ENCODE peak calls at places on chromosomes 16 and 17, in seven cellular contexts. C, A, X, V, B, W and R are unnamed samples. For H3K4me1, the result is how much of the 10 kb centered on the place peaks cover.

GRCh38 chr16:397135-397661 is at the start of gene NME4:
- DNase-seq in C (no peak), A (no peak), X (no peak), V (peak), B (peak), W (peak), R (no peak)

GRCh38 chr17:78409191-78409621 is 30.8 kb downstream of the PGS1 start:
- DNase-seq in C (no peak), A (peak), X (no peak), V (no peak), B (peak), W (peak), R (peak)

GRCh38 chr17:17051380-17051779 is 9.1 kb downstream of the MPRIP start:
- DNase-seq in C (no peak), A (no peak), X (no peak), V (no peak), B (no peak), W (peak), R (no peak)

GRCh38 chr17:21034350-21035235 is 8.2 kb downstream of the USP22 start:
- DNase-seq in C (no peak), A (no peak), X (no peak), V (no peak), B (no peak), W (no peak), R (no peak)

GRCh38 chr17:82226809-82227628 is 1.8 kb upstream of the SLC16A3 start:
- DNase-seq in C (no peak), A (no peak), X (no peak), V (peak), B (no peak), W (peak), R (no peak)

GRCh38 chr17:34067009-34067408 is 188.1 kb upstream of the CCL2 start:
- DNase-seq in C (no peak), A (no peak), X (no peak), V (no peak), B (no peak), W (no peak), R (no peak)

GRCh38 chr17:7652659-7653343 is 2.1 kb downstream of the ATP1B2 start:
- DNase-seq in C (no peak), A (no peak), X (no peak), V (no peak), B (no peak), W (no peak), R (no peak)

GRCh38 chr17:63840591-63841349 is 1.7 kb downstream of the SMARCD2 start:
- DNase-seq in C (no peak), A (no peak), X (no peak), V (no peak), B (no peak), W (no peak), R (no peak)

GRCh38 chr17:80762076-80762475 is 217.4 kb downstream of the RPTOR start:
- DNase-seq in C (no peak), A (no peak), X (no peak), V (peak), B (no peak), W (no peak), R (no peak)

GRCh38 chr16:27639588-27640276 is 89.8 kb downstream of the KATNIP start:
- DNase-seq in C (no peak), A (peak), X (no peak), V (no peak), B (no peak), W (no peak), R (no peak)

GRCh38 chr17:8289103-8289397 is 580 bp downstream of the RANGRF start:
- DNase-seq in C (no peak), A (no peak), X (peak), V (no peak), B (no peak), W (no peak), R (no peak)

GRCh38 chr16:75789237-75789636 is 62.9 kb upstream of the CPHXL start:
- DNase-seq in C (no peak), A (no peak), X (no peak), V (no peak), B (no peak), W (no peak), R (no peak)

GRCh38 chr17:77251622-77252021 is 110.9 kb downstream of the SEC14L1 start:
- DNase-seq in C (no peak), A (no peak), X (no peak), V (no peak), B (no peak), W (no peak), R (no peak)

GRCh38 chr16:12972246-12972645 is 70.8 kb downstream of the SHISA9 start:
- DNase-seq in C (no peak), A (no peak), X (no peak), V (no peak), B (no peak), W (no peak), R (no peak)

GRCh38 chr17:81854974-81855774 is 5.2 kb downstream of the P4HB start:
- DNase-seq in C (no peak), A (no peak), X (no peak), V (no peak), B (no peak), W (no peak), R (no peak)

GRCh38 chr16:72789465-72789864 is 258.5 kb downstream of the ZFHX3 start:
- DNase-seq in C (no peak), A (no peak), X (no peak), V (no peak), B (no peak), W (no peak), R (no peak)

GRCh38 chr16:3661922-3662321 is 7.4 kb downstream of the DNASE1 start:
- DNase-seq in C (no peak), A (no peak), X (no peak), V (no peak), B (no peak), W (no peak), R (peak)

GRCh38 chr17:82849076-82849945 is 9.5 kb upstream of the ZNF750 start:
- DNase-seq in C (no peak), A (no peak), X (no peak), V (no peak), B (no peak), W (no peak), R (peak)

GRCh38 chr16:48499822-48500440 is 110.0 kb downstream of the N4BP1 start:
- DNase-seq in C (no peak), A (no peak), X (no peak), V (peak), B (peak), W (no peak), R (no peak)

GRCh38 chr16:4510131-4510530 is 28.4 kb downstream of the CDIP1 start:
- DNase-seq in C (no peak), A (no peak), X (no peak), V (no peak), B (no peak), W (no peak), R (no peak)

GRCh38 chr17:66855204-66855603 is 20.3 kb downstream of the CACNG5 start:
- DNase-seq in C (no peak), A (peak), X (peak), V (no peak), B (no peak), W (no peak), R (no peak)

GRCh38 chr17:41223821-41224220 is 2.6 kb upstream of the KRTAP9-2 start:
- DNase-seq in C (no peak), A (no peak), X (no peak), V (no peak), B (no peak), W (no peak), R (no peak)

GRCh38 chr16:72785886-72786285 is 262.0 kb downstream of the ZFHX3 start:
- DNase-seq in C (no peak), A (no peak), X (no peak), V (no peak), B (no peak), W (no peak), R (no peak)

GRCh38 chr17:30352247-30352814 is 18.5 kb upstream of the TMIGD1 start:
- DNase-seq in C (no peak), A (no peak), X (no peak), V (no peak), B (no peak), W (no peak), R (no peak)

GRCh38 chr17:30351730-30352129 is 17.9 kb upstream of the TMIGD1 start:
- DNase-seq in C (no peak), A (no peak), X (no peak), V (no peak), B (no peak), W (no peak), R (no peak)

GRCh38 chr17:30357476-30357875 is 21.3 kb upstream of the CPD start:
- DNase-seq in C (no peak), A (no peak), X (no peak), V (no peak), B (no peak), W (no peak), R (no peak)

GRCh38 chr17:30358055-30358760 is 20.5 kb upstream of the CPD start:
- DNase-seq in C (no peak), A (no peak), X (no peak), V (no peak), B (no peak), W (no peak), R (no peak)

DNA sequence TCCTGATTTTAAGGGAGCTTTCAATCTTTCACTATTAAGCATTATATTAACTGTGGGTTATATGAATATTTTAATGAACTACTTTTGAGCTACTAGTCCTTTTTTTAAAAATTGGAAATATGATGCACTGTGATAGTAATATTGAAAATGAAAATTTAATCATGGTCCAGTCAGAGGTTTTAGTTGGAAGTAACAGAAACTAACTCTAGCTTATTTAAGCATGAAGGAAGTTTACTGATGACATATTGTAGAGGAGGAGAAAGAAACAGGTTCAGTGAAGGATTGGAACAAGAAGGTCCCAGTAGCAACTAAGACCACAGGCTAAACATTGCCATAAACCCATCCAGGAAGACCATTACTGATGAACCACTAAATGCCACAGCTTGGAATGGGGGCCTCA is 20.9 kb upstream of the TMIGD1 start:
- DNase-seq in C (no peak), A (no peak), X (no peak), V (no peak), B (no peak), W (no peak), R (no peak)
- TF ChIP-seq CTCF in C (no peak), A (no peak), X (no peak), V (no peak), B (no peak), W (no peak), R (no peak)

DNA sequence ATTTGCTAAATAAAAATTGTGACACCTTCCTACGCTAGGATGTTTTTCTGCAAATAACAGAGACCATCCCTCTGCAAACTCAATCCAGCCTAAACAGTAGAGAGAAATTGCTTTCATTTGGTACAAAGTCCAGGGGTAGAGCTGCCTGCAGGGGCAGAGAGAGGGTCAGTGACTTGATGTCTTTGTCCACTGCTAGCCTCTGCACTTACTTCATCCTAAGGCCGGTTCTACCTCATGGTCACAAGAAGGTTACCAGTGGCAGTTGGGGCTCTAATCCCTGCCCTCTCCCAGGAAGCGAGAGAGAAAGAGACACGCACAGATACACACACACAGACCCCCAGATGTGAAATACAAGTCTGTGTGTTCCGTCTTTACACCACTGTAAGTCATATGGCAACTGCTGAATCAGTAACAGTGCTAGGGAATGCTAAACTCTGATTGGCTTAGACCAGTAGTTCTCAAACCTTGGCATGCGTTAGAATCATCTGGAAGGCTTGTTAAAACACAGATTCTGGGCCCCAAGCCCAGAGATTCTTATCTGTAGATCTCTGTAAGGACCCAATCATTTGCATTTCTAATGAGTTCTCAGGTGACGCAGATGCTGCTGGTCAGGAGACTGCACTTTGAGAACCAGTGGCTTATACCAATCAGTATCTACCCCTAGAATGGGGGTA is 13.1 kb upstream of the LPCAT2 start:
- DNase-seq in C (no peak), A (no peak), X (no peak), V (no peak), B (no peak), W (no peak), R (no peak)
- H3K4me1 ChIP-seq in C (under half), A (under half), X (under half), V (under half), B (under half), W (under half), R (under half)

GRCh38 chr17:57152916-57153528 is 68.0 kb downstream of the AKAP1 start:
- DNase-seq in C (no peak), A (no peak), X (no peak), V (no peak), B (no peak), W (no peak), R (no peak)

GRCh38 chr17:57154896-57155295 is 69.8 kb downstream of the AKAP1 start:
- DNase-seq in C (no peak), A (no peak), X (no peak), V (no peak), B (no peak), W (no peak), R (no peak)

DNA sequence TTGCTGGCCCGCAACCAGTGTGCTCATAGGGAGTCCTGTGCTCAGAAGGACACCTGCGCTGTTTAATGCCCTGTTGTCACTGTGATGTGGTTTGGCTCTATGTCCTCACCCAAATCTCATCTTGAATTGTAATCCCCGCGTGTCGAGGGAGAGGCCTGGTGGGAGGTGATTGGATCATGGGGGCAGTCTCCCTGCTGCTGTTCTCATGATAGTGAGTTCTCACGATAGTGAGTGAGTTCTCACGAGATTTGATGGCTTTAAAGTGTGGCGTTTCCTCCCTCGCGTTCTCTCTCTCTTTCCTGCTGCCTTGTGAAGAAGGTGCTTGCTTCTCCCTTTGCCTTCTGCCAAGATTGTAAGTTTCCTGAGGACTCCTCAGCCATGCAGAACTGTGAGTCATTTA is 66.8 kb downstream of the AKAP1 start:
- DNase-seq in C (no peak), A (no peak), X (no peak), V (no peak), B (no peak), W (no peak), R (no peak)
- TF ChIP-seq CTCF in C (no peak), A (no peak), X (no peak), V (no peak), B (no peak), W (no peak), R (no peak)

GRCh38 chr17:56679148-56679766 is 85.8 kb downstream of the NOG start:
- DNase-seq in C (no peak), A (no peak), X (no peak), V (no peak), B (no peak), W (no peak), R (no peak)
- H3K4me1 ChIP-seq in C (under half), A (half or more), X (under half), V (under half), B (under half), W (under half), R (under half)

DNA sequence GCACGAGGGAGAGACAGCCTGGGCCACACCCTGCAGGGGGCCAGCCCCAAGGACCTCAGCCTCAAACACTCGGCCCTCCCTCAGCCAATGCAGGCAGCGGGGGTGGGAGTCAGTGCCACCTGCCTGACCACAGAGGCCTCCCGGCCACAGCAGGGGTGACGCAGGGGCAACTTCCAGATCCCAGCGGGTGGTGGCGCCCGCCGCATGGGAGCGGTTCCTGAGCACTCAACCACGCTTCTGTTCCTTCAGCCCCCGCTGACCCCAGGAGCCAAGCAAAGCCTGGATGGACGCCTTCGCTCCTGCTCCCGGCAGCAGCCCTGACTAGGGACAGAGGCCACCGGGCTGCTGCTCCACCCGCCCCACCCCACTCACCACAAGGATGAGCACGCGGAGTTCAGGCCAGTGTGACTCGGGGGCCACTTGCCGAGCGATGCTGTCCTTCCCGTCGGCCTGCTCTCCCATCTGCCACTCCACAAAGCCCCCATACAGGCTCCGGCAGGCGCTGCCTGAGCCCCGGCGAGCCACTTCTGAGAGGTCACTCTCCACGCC is 5.0 kb upstream of the CYBA start:
- DNase-seq in C (no peak), A (no peak), X (no peak), V (no peak), B (no peak), W (no peak), R (peak)
- TF ChIP-seq CTCF in C (no peak), A (no peak), X (no peak), V (no peak), B (no peak), W (no peak), R (no peak)

GRCh38 chr16:85530370-85530739 is 82.8 kb upstream of the GSE1 start:
- DNase-seq in C (no peak), A (no peak), X (no peak), V (no peak), B (no peak), W (no peak), R (no peak)

GRCh38 chr16:85529489-85530369 is 83.4 kb upstream of the GSE1 start:
- DNase-seq in C (no peak), A (no peak), X (no peak), V (no peak), B (no peak), W (no peak), R (no peak)

GRCh38 chr16:85534536-85535351 is 78.4 kb upstream of the GSE1 start:
- DNase-seq in C (no peak), A (no peak), X (no peak), V (peak), B (no peak), W (no peak), R (no peak)

GRCh38 chr16:85531516-85531915 is 81.6 kb upstream of the GSE1 start:
- DNase-seq in C (no peak), A (no peak), X (no peak), V (no peak), B (no peak), W (no peak), R (no peak)

DNA sequence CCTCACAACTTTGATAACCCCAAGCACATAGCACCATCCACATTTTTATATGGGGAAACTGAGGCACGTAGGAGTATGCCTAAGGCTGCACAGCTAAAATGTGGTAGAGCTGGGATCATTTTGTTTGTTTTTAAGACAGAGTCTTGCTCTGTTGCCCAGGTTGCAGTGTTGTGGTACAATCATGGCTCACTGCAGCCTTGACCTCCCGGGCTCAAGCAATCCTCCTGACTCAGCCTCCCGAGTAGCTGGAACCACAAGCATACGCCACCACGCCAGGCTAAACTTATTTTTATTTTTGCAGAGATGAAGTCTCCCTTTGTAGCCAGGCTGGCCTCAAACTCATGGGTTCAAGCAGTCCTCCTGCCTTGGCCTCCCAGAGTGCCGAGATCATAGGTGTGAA is 81.0 kb upstream of the GSE1 start:
- DNase-seq in C (no peak), A (no peak), X (no peak), V (no peak), B (no peak), W (no peak), R (no peak)
- H3K4me1 ChIP-seq in C (under half), A (under half), X (under half), V (under half), B (under half), W (under half), R (under half)